ENCODE peak calls at places on chromosomes 11 and 22, in four cellular contexts. X, Z, A and F are unnamed samples.
A peak's percentile ranks its signal among the peaks of the same experiment; 100 is the strongest.

GRCh38 chr11:16002942-16003341 is 353.4 kb downstream of the SOX6 start:
- DNase-seq in X (no peak), Z (no peak), A (no peak), F (no peak)

GRCh38 chr22:28917747-28918543 is 34.6 kb downstream of the ZNRF3 start:
- DNase-seq in X (no peak), Z (peak; percentile 15), A (no peak), F (peak; percentile 98)

GRCh38 chr22:39738746-39739145 is 154.8 kb downstream of the ENTHD1 start:
- DNase-seq in X (no peak), Z (no peak), A (no peak), F (no peak)

GRCh38 chr11:134119094-134119493 is 50.2 kb downstream of the JAM3 start:
- DNase-seq in X (no peak), Z (no peak), A (peak; percentile 63), F (no peak)

GRCh38 chr11:123251656-123252344 is 56.8 kb upstream of the CLMP start:
- DNase-seq in X (no peak), Z (no peak), A (no peak), F (no peak)

GRCh38 chr11:91981995-91982394 is 242.6 kb upstream of the FAT3 start:
- DNase-seq in X (no peak), Z (no peak), A (peak; percentile 78), F (no peak)

GRCh38 chr22:19571207-19571795 is 47.1 kb upstream of the CLDN5 start:
- DNase-seq in X (no peak), Z (no peak), A (no peak), F (peak; percentile 21)

GRCh38 chr11:14626650-14627049 is 17.0 kb upstream of the PDE3B start:
- DNase-seq in X (no peak), Z (no peak), A (no peak), F (no peak)

GRCh38 chr22:46390652-46391301 is 55.3 kb downstream of the TRMU start:
- DNase-seq in X (peak; percentile 67), Z (no peak), A (peak; percentile 35), F (peak; percentile 69)

GRCh38 chr11:69729252-69729651 is 25.4 kb upstream of the FGF19 start:
- DNase-seq in X (no peak), Z (no peak), A (no peak), F (no peak)

GRCh38 chr11:57638005-57638760 is 11.5 kb downstream of the YPEL4 start:
- DNase-seq in X (peak; percentile 83), Z (peak; percentile 76), A (peak; percentile 91), F (no peak)

GRCh38 chr11:60994450-60995135 is 23.1 kb downstream of the CD6 start:
- DNase-seq in X (no peak), Z (no peak), A (no peak), F (no peak)

GRCh38 chr11:27204527-27204926 is 158.5 kb downstream of the CCDC34 start:
- DNase-seq in X (no peak), Z (no peak), A (peak; percentile 61), F (no peak)

GRCh38 chr22:28822930-28823481 is 22.6 kb upstream of the XBP1 start:
- DNase-seq in X (no peak), Z (no peak), A (no peak), F (no peak)

GRCh38 chr22:39545310-39546063 is 12.9 kb upstream of the RPS19BP1 start:
- DNase-seq in X (no peak), Z (peak; percentile 74), A (peak; percentile 80), F (no peak)

GRCh38 chr11:124801014-124801413 is 808 bp upstream of the MSANTD2 start:
- DNase-seq in X (no peak), Z (no peak), A (peak; percentile 37), F (peak; percentile 16)

GRCh38 chr11:70836071-70836470 is 416.3 kb downstream of the SHANK2 start:
- DNase-seq in X (no peak), Z (no peak), A (no peak), F (no peak)

GRCh38 chr11:45107051-45107450 is 39.4 kb upstream of the PRDM11 start:
- DNase-seq in X (no peak), Z (no peak), A (no peak), F (no peak)

GRCh38 chr22:42432020-42432596 is at the start of gene NFAM1:
- DNase-seq in X (no peak), Z (no peak), A (no peak), F (no peak)

GRCh38 chr11:91800208-91800914 is 424.3 kb upstream of the FAT3 start:
- DNase-seq in X (no peak), Z (no peak), A (no peak), F (no peak)

GRCh38 chr22:46084376-46084775 is 66.0 kb upstream of the PPARA start:
- DNase-seq in X (no peak), Z (no peak), A (no peak), F (no peak)

GRCh38 chr11:33936745-33937612 is 45.1 kb upstream of the LMO2 start:
- DNase-seq in X (no peak), Z (no peak), A (peak; percentile 66), F (no peak)

GRCh38 chr11:95392644-95393043 is 161.6 kb upstream of the SESN3 start:
- DNase-seq in X (no peak), Z (no peak), A (no peak), F (no peak)

GRCh38 chr11:106121570-106122320 is 44.3 kb downstream of the AASDHPPT start:
- DNase-seq in X (no peak), Z (no peak), A (no peak), F (no peak)

GRCh38 chr11:19392321-19392720 is 151.6 kb upstream of the E2F8 start:
- DNase-seq in X (no peak), Z (no peak), A (no peak), F (no peak)

GRCh38 chr11:95917188-95918036 is 6.5 kb downstream of the MTMR2 start:
- DNase-seq in X (no peak), Z (no peak), A (no peak), F (no peak)

GRCh38 chr22:35921777-35922176 is 106.8 kb downstream of the RBFOX2 start:
- DNase-seq in X (no peak), Z (no peak), A (peak; percentile 89), F (peak; percentile 72)

GRCh38 chr11:27864046-27865025 is 164.1 kb upstream of the BDNF start:
- DNase-seq in X (no peak), Z (no peak), A (peak; percentile 32), F (no peak)

GRCh38 chr11:14500181-14500651 is 605 bp upstream of the COPB1 start:
- DNase-seq in X (no peak), Z (no peak), A (peak; percentile 61), F (peak; percentile 69)

GRCh38 chr11:64355078-64355940 is 3.7 kb upstream of the RPS6KA4 start:
- DNase-seq in X (peak; percentile 84), Z (peak; percentile 58), A (peak; percentile 90), F (peak; percentile 83)

GRCh38 chr11:17036666-17037658 is 22.7 kb upstream of the PLEKHA7 start:
- DNase-seq in X (no peak), Z (no peak), A (no peak), F (no peak)